ENCODE peak calls at places on chromosomes 7 and 10, in six cellular contexts. P, N, Z, Q, I and A are unnamed samples.

GRCh38 chr7:42096681-42097637 is 140.1 kb downstream of the GLI3 start:
- DNase-seq in Z (peak; percentile 60), Q (peak; percentile 28), I (peak; percentile 65), P (peak; percentile 23), N (no peak), A (no peak)

GRCh38 chr7:90345548-90346319 is 782 bp upstream of the GTPBP10 start:
- DNase-seq in N (no peak), P (peak; percentile 56), Z (no peak), I (no peak), Q (peak; percentile 41), A (no peak)

GRCh38 chr7:136869006-136869961 is 832 bp downstream of the CHRM2 start:
- DNase-seq in Q (peak; percentile 9), I (no peak), N (no peak), P (no peak), Z (no peak), A (no peak)

GRCh38 chr7:76515999-76516443 is 5.7 kb downstream of the UPK3B start:
- DNase-seq in Q (no peak), Z (no peak), P (no peak), N (no peak), I (no peak), A (peak; percentile 47)

GRCh38 chr7:2930310-2931033 is 86.4 kb upstream of the GNA12 start:
- DNase-seq in Z (no peak), Q (no peak), P (no peak), I (no peak), N (no peak), A (no peak)

GRCh38 chr7:158252837-158253669 is 334.6 kb downstream of the PTPRN2 start:
- DNase-seq in P (no peak), Q (no peak), N (peak; percentile 5), Z (no peak), I (no peak), A (no peak)

GRCh38 chr10:90138844-90139243 is 437.5 kb downstream of the KIF20B start:
- DNase-seq in P (no peak), Q (peak; percentile 14), N (no peak), Z (no peak), I (no peak), A (no peak)

GRCh38 chr10:77274046-77274795 is 363.4 kb downstream of the KCNMA1 start:
- DNase-seq in P (peak; percentile 80), Q (peak; percentile 36), N (no peak), Z (peak; percentile 65), I (no peak), A (no peak)

GRCh38 chr7:146116452-146117219 is at the start of gene CNTNAP2:
- DNase-seq in Z (no peak), Q (peak; percentile 52), P (no peak), I (no peak), N (no peak), A (no peak)

GRCh38 chr7:127809285-127809702 is 157.3 kb downstream of the SND1 start:
- DNase-seq in I (no peak), N (no peak), P (peak; percentile 96), Z (no peak), Q (no peak), A (peak; percentile 13)

GRCh38 chr7:111242361-111242760 is 151.4 kb downstream of the LRRN3 start:
- DNase-seq in N (no peak), Z (no peak), P (no peak), I (no peak), Q (no peak), A (no peak)

GRCh38 chr10:132099701-132100481 is 34.1 kb downstream of the JAKMIP3 start:
- DNase-seq in P (no peak), N (no peak), I (peak; percentile 46), Q (no peak), Z (no peak), A (no peak)

GRCh38 chr7:12839508-12840153 is 152.2 kb downstream of the ARL4A start:
- DNase-seq in Z (no peak), P (no peak), Q (peak; percentile 16), N (peak; percentile 46), I (no peak), A (no peak)

GRCh38 chr7:31775511-31775910 is 88.5 kb downstream of the PPP1R17 start:
- DNase-seq in P (no peak), I (no peak), N (no peak), Q (peak; percentile 20), Z (no peak), A (no peak)

GRCh38 chr10:71009031-71009605 is 120.8 kb upstream of the PCBD1 start:
- DNase-seq in P (no peak), N (no peak), Z (no peak), I (no peak), Q (no peak), A (no peak)

GRCh38 chr7:78047800-78048199 is 249.2 kb downstream of the PHTF2 start:
- DNase-seq in Q (no peak), P (no peak), I (no peak), N (no peak), Z (no peak), A (no peak)

GRCh38 chr10:19915125-19915524 is 98.9 kb downstream of the PLXDC2 start:
- DNase-seq in I (no peak), Z (no peak), N (no peak), P (no peak), Q (no peak), A (no peak)

GRCh38 chr10:94115725-94116124 is 122.0 kb downstream of the PLCE1 start:
- DNase-seq in Z (no peak), N (no peak), I (no peak), P (peak; percentile 91), Q (no peak), A (no peak)

GRCh38 chr7:91784469-91784868 is 96.0 kb downstream of the MTERF1 start:
- DNase-seq in N (no peak), P (peak; percentile 53), Q (peak; percentile 58), I (no peak), Z (no peak), A (no peak)

GRCh38 chr10:14397069-14397468 is 66.3 kb upstream of the FRMD4A start:
- DNase-seq in P (peak; percentile 84), Z (peak; percentile 28), N (no peak), I (peak; percentile 62), Q (peak; percentile 20), A (peak; percentile 76)

GRCh38 chr10:14184841-14185500 is 145.8 kb downstream of the FRMD4A start:
- DNase-seq in Z (no peak), Q (no peak), I (no peak), P (peak; percentile 87), N (no peak), A (no peak)

GRCh38 chr10:49441488-49442476 is 45.9 kb upstream of the DRGX start:
- DNase-seq in I (no peak), P (no peak), Z (no peak), N (no peak), Q (no peak), A (no peak)

GRCh38 chr10:73263948-73264347 is 11.5 kb upstream of the MRPS16 start:
- DNase-seq in Z (no peak), P (peak; percentile 23), I (no peak), N (no peak), Q (peak; percentile 11), A (no peak)

GRCh38 chr7:116249969-116250553 is 39.7 kb downstream of the TES start:
- DNase-seq in P (peak; percentile 37), Q (peak; percentile 17), Z (no peak), I (no peak), N (no peak), A (no peak)

GRCh38 chr10:26843736-26844135 is 17.0 kb downstream of the ABI1 start:
- DNase-seq in P (peak; percentile 79), I (no peak), N (no peak), Z (no peak), Q (no peak), A (no peak)

GRCh38 chr7:1323178-1324027 is 90.7 kb downstream of the UNCX start:
- DNase-seq in Z (no peak), Q (no peak), P (no peak), N (no peak), I (no peak), A (peak; percentile 18)

GRCh38 chr7:1322240-1323110 is 89.8 kb downstream of the UNCX start:
- DNase-seq in P (no peak), N (no peak), Z (no peak), Q (no peak), I (no peak), A (no peak)

GRCh38 chr7:1321411-1322239 is 89.0 kb downstream of the UNCX start:
- DNase-seq in I (no peak), P (no peak), Z (no peak), Q (no peak), N (no peak), A (no peak)

GRCh38 chr7:1318661-1319060 is 86.0 kb downstream of the UNCX start:
- DNase-seq in I (no peak), P (no peak), Z (no peak), N (no peak), Q (no peak), A (no peak)

GRCh38 chr7:1320616-1321289 is 88.1 kb downstream of the UNCX start:
- DNase-seq in Z (no peak), P (no peak), Q (no peak), I (no peak), N (no peak), A (no peak)
- H3K27ac ChIP-seq in Z (no peak overlapping the region), P (no peak overlapping the region), Q (no peak overlapping the region), I (no peak overlapping the region), N (no peak overlapping the region), A (no peak overlapping the region)

GRCh38 chr7:69645683-69646082 is 47.4 kb downstream of the AUTS2 start:
- DNase-seq in P (no peak), Z (no peak), Q (no peak), I (no peak), N (no peak), A (no peak)
- H3K27ac ChIP-seq in P (no peak overlapping the region), Z (no peak overlapping the region), Q (no peak overlapping the region), I (no peak overlapping the region), N (no peak overlapping the region), A (no peak overlapping the region)

GRCh38 chr7:130930710-130931109 is 196.7 kb upstream of the KLF14 start:
- DNase-seq in Z (no peak), I (no peak), N (no peak), P (no peak), Q (no peak), A (no peak)
- H3K27ac ChIP-seq in Z (peak overlapping the region; percentile 45), I (peak overlapping the region; percentile 18), N (peak overlapping the region; percentile 13), P (no peak overlapping the region), Q (no peak overlapping the region), A (peak overlapping the region; percentile 54)

GRCh38 chr10:36492590-36493510 is 632.5 kb upstream of the ANKRD30A start:
- DNase-seq in Q (no peak), P (peak; percentile 36), N (no peak), Z (no peak), I (no peak), A (no peak)
- H3K27ac ChIP-seq in Q (no peak overlapping the region), P (peak overlapping the region; percentile 71), N (no peak overlapping the region), Z (no peak overlapping the region), I (no peak overlapping the region), A (no peak overlapping the region)

GRCh38 chr7:134535272-134535918 is 8.0 kb downstream of the AKR1B10 start:
- DNase-seq in I (no peak), P (no peak), Q (no peak), Z (no peak), N (no peak), A (no peak)
- H3K27ac ChIP-seq in I (peak overlapping the region; percentile 56), P (no peak overlapping the region), Q (peak overlapping the region; percentile 58), Z (no peak overlapping the region), N (no peak overlapping the region), A (no peak overlapping the region)